ENCODE peak calls at places on chromosomes 3 and 15, in seven cellular contexts. One of them, this sample, is unnamed.

GRCh38 chr15:34650177-34650576 is 66.7 kb upstream of the GOLGA8B start:
- DNase-seq in OCI-LY7: no peak
- DNase-seq in aorta: no peak
- DNase-seq in epithelial cell of esophagus: peak
- DNase-seq in HCT116: no peak
- DNase-seq in neural progenitor cell: no peak
- DNase-seq in stomach: no peak
- DNase-seq in this sample: no peak

GRCh38 chr3:160006282-160007163 is 17.9 kb downstream of the IL12A start:
- DNase-seq in OCI-LY7: peak
- DNase-seq in aorta: no peak
- DNase-seq in epithelial cell of esophagus: peak
- DNase-seq in HCT116: peak
- DNase-seq in neural progenitor cell: peak
- DNase-seq in stomach: peak
- DNase-seq in this sample: no peak

GRCh38 chr15:73678498-73678897 is 5.7 kb upstream of the CD276 start:
- DNase-seq in OCI-LY7: no peak
- DNase-seq in aorta: no peak
- DNase-seq in epithelial cell of esophagus: no peak
- DNase-seq in HCT116: no peak
- DNase-seq in neural progenitor cell: no peak
- DNase-seq in stomach: no peak
- DNase-seq in this sample: no peak

GRCh38 chr3:187040637-187041361 is 98.5 kb downstream of the RPL39L start:
- DNase-seq in OCI-LY7: no peak
- DNase-seq in aorta: no peak
- DNase-seq in epithelial cell of esophagus: peak
- DNase-seq in HCT116: no peak
- DNase-seq in neural progenitor cell: no peak
- DNase-seq in stomach: no peak
- DNase-seq in this sample: no peak

GRCh38 chr3:43953375-43953774 is 262.6 kb downstream of the ABHD5 start:
- DNase-seq in OCI-LY7: no peak
- DNase-seq in aorta: no peak
- DNase-seq in epithelial cell of esophagus: no peak
- DNase-seq in HCT116: no peak
- DNase-seq in neural progenitor cell: no peak
- DNase-seq in stomach: no peak
- DNase-seq in this sample: no peak

GRCh38 chr15:64067564-64068030 is 21.3 kb upstream of the DAPK2 start:
- DNase-seq in OCI-LY7: peak
- DNase-seq in aorta: peak
- DNase-seq in epithelial cell of esophagus: peak
- DNase-seq in HCT116: no peak
- DNase-seq in neural progenitor cell: peak
- DNase-seq in stomach: peak
- DNase-seq in this sample: peak

GRCh38 chr3:167743799-167744198 is 8.3 kb downstream of the SERPINI1 start:
- DNase-seq in OCI-LY7: no peak
- DNase-seq in aorta: no peak
- DNase-seq in epithelial cell of esophagus: no peak
- DNase-seq in HCT116: no peak
- DNase-seq in neural progenitor cell: no peak
- DNase-seq in stomach: no peak
- DNase-seq in this sample: no peak

GRCh38 chr3:178593786-178594185 is 57.5 kb downstream of the KCNMB2 start:
- DNase-seq in OCI-LY7: no peak
- DNase-seq in aorta: no peak
- DNase-seq in epithelial cell of esophagus: no peak
- DNase-seq in HCT116: no peak
- DNase-seq in neural progenitor cell: no peak
- DNase-seq in stomach: no peak
- DNase-seq in this sample: no peak

GRCh38 chr15:83282859-83283812 is 1.3 kb downstream of the BNC1 start:
- DNase-seq in OCI-LY7: no peak
- DNase-seq in aorta: no peak
- DNase-seq in epithelial cell of esophagus: peak
- DNase-seq in HCT116: no peak
- DNase-seq in neural progenitor cell: peak
- DNase-seq in stomach: no peak
- DNase-seq in this sample: no peak

GRCh38 chr3:55608266-55608937 is 121.3 kb upstream of the WNT5A start:
- DNase-seq in OCI-LY7: no peak
- DNase-seq in aorta: no peak
- DNase-seq in epithelial cell of esophagus: no peak
- DNase-seq in HCT116: no peak
- DNase-seq in neural progenitor cell: no peak
- DNase-seq in stomach: no peak
- DNase-seq in this sample: no peak

GRCh38 chr3:153289334-153289808 is 127.3 kb downstream of the RAP2B start:
- DNase-seq in OCI-LY7: no peak
- DNase-seq in aorta: no peak
- DNase-seq in epithelial cell of esophagus: peak
- DNase-seq in HCT116: no peak
- DNase-seq in neural progenitor cell: no peak
- DNase-seq in stomach: no peak
- DNase-seq in this sample: no peak

GRCh38 chr3:98980915-98981596 is 79.6 kb upstream of the DCBLD2 start:
- DNase-seq in OCI-LY7: no peak
- DNase-seq in aorta: no peak
- DNase-seq in epithelial cell of esophagus: peak
- DNase-seq in HCT116: peak
- DNase-seq in neural progenitor cell: no peak
- DNase-seq in stomach: no peak
- DNase-seq in this sample: no peak

GRCh38 chr3:123656691-123657090 is 71.8 kb upstream of the HACD2 start:
- DNase-seq in OCI-LY7: peak
- DNase-seq in aorta: no peak
- DNase-seq in epithelial cell of esophagus: no peak
- DNase-seq in HCT116: no peak
- DNase-seq in neural progenitor cell: peak
- DNase-seq in stomach: no peak
- DNase-seq in this sample: no peak

GRCh38 chr3:46849686-46850467 is 13.4 kb downstream of the MYL3 start:
- DNase-seq in OCI-LY7: no peak
- DNase-seq in aorta: no peak
- DNase-seq in epithelial cell of esophagus: no peak
- DNase-seq in HCT116: no peak
- DNase-seq in neural progenitor cell: no peak
- DNase-seq in stomach: peak
- DNase-seq in this sample: no peak

GRCh38 chr3:17088017-17088416 is 203.3 kb downstream of the PLCL2 start:
- DNase-seq in OCI-LY7: no peak
- DNase-seq in aorta: no peak
- DNase-seq in epithelial cell of esophagus: no peak
- DNase-seq in HCT116: no peak
- DNase-seq in neural progenitor cell: no peak
- DNase-seq in stomach: no peak
- DNase-seq in this sample: no peak

GRCh38 chr3:95655363-95655986 is 1158.9 kb upstream of the EPHA6 start:
- DNase-seq in OCI-LY7: no peak
- DNase-seq in aorta: no peak
- DNase-seq in epithelial cell of esophagus: no peak
- DNase-seq in HCT116: no peak
- DNase-seq in neural progenitor cell: no peak
- DNase-seq in stomach: no peak
- DNase-seq in this sample: no peak

GRCh38 chr3:12125772-12126171 is 32.9 kb downstream of the TIMP4 start:
- DNase-seq in OCI-LY7: no peak
- DNase-seq in aorta: no peak
- DNase-seq in epithelial cell of esophagus: no peak
- DNase-seq in HCT116: no peak
- DNase-seq in neural progenitor cell: no peak
- DNase-seq in stomach: no peak
- DNase-seq in this sample: no peak

GRCh38 chr3:149199474-149199873 is 22.2 kb downstream of the CP start:
- DNase-seq in OCI-LY7: no peak
- DNase-seq in aorta: no peak
- DNase-seq in epithelial cell of esophagus: no peak
- DNase-seq in HCT116: no peak
- DNase-seq in neural progenitor cell: no peak
- DNase-seq in stomach: no peak
- DNase-seq in this sample: no peak

GRCh38 chr3:147509444-147509843 is 100.3 kb downstream of the ZIC1 start:
- DNase-seq in OCI-LY7: no peak
- DNase-seq in aorta: no peak
- DNase-seq in epithelial cell of esophagus: no peak
- DNase-seq in HCT116: no peak
- DNase-seq in neural progenitor cell: no peak
- DNase-seq in stomach: no peak
- DNase-seq in this sample: no peak

GRCh38 chr15:60667925-60668324 is 189.0 kb upstream of the ICE2 start:
- DNase-seq in OCI-LY7: no peak
- DNase-seq in aorta: no peak
- DNase-seq in epithelial cell of esophagus: no peak
- DNase-seq in HCT116: no peak
- DNase-seq in neural progenitor cell: no peak
- DNase-seq in stomach: no peak
- DNase-seq in this sample: no peak

GRCh38 chr15:69573815-69574472 is 121.3 kb downstream of the RPLP1 start:
- DNase-seq in OCI-LY7: no peak
- DNase-seq in aorta: no peak
- DNase-seq in epithelial cell of esophagus: peak
- DNase-seq in HCT116: no peak
- DNase-seq in neural progenitor cell: no peak
- DNase-seq in stomach: no peak
- DNase-seq in this sample: no peak

GRCh38 chr3:193870376-193871092 is 265.4 kb upstream of the HES1 start:
- DNase-seq in OCI-LY7: no peak
- DNase-seq in aorta: no peak
- DNase-seq in epithelial cell of esophagus: peak
- DNase-seq in HCT116: no peak
- DNase-seq in neural progenitor cell: no peak
- DNase-seq in stomach: no peak
- DNase-seq in this sample: no peak
- H3K4me3 ChIP-seq in OCI-LY7: no peak
- H3K4me3 ChIP-seq in aorta: no peak
- H3K4me3 ChIP-seq in epithelial cell of esophagus: no peak
- H3K4me3 ChIP-seq in HCT116: peak
- H3K4me3 ChIP-seq in neural progenitor cell: no peak
- H3K4me3 ChIP-seq in stomach: no peak
- H3K4me3 ChIP-seq in this sample: no peak

DNA sequence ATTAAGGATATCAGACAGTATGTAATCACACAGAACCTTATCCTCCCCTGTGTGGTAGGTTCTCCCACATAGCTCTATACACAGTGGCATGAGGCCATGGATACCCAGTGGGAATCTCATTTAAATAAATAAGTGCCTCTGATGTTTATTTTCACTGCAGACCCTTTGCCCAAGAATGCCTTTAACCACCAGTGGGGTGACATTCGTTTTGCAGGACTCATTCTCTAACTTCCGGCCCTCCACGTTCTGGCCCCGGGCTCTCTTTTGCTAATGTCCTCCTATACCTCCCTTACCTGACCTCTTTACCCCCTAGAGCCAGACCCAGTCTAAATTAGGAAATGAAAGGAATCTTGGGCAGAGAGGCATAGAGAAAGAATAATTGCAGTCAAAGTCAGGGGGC is 8.3 kb downstream of the CCDC80 start:
- DNase-seq in OCI-LY7: no peak
- DNase-seq in aorta: no peak
- DNase-seq in epithelial cell of esophagus: no peak
- DNase-seq in HCT116: no peak
- DNase-seq in neural progenitor cell: no peak
- DNase-seq in stomach: no peak
- DNase-seq in this sample: no peak
- H3K4me3 ChIP-seq in OCI-LY7: no peak
- H3K4me3 ChIP-seq in aorta: no peak
- H3K4me3 ChIP-seq in epithelial cell of esophagus: no peak
- H3K4me3 ChIP-seq in HCT116: no peak
- H3K4me3 ChIP-seq in neural progenitor cell: no peak
- H3K4me3 ChIP-seq in stomach: no peak
- H3K4me3 ChIP-seq in this sample: no peak

DNA sequence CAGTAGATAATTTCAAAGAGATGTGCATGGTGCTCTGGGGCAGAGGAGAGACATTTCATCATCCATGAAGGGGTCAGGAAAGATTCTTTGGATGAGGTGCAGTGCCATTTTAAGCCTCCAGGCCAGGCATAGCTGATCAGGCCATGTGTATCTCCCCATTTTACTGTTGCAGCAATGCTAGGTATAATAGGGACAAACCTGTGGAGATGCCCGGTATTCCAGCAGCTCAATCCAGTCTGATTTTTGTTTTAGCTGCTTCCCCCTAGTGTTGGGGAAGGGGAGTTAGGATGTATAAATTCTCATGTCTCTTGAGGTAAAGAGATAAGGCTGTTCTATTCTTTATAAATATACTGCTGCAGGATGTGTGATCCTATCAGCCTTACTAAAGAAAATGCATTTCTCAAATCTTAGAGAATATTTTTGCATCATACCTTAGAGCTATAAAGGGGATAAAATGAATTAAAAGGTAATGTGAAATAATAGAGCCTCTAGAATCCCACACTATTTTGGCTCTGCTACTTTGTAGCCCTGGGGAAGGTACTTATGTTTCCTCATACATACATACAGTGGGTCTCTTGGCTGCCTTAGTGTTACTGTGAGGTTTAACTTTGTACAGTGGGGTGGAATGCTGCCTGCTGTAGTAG is 5.2 kb downstream of the CDV3 start:
- DNase-seq in OCI-LY7: peak
- DNase-seq in aorta: no peak
- DNase-seq in epithelial cell of esophagus: peak
- DNase-seq in HCT116: peak
- DNase-seq in neural progenitor cell: peak
- DNase-seq in stomach: no peak
- DNase-seq in this sample: peak
- H3K4me3 ChIP-seq in OCI-LY7: peak
- H3K4me3 ChIP-seq in aorta: no peak
- H3K4me3 ChIP-seq in epithelial cell of esophagus: no peak
- H3K4me3 ChIP-seq in HCT116: no peak
- H3K4me3 ChIP-seq in neural progenitor cell: peak
- H3K4me3 ChIP-seq in stomach: no peak
- H3K4me3 ChIP-seq in this sample: no peak

GRCh38 chr3:69094467-69095205 is 9.9 kb downstream of the ARL6IP5 start:
- DNase-seq in OCI-LY7: no peak
- DNase-seq in aorta: no peak
- DNase-seq in epithelial cell of esophagus: no peak
- DNase-seq in HCT116: no peak
- DNase-seq in neural progenitor cell: no peak
- DNase-seq in stomach: no peak
- DNase-seq in this sample: no peak

GRCh38 chr3:69090021-69090420 is 5.3 kb downstream of the ARL6IP5 start:
- DNase-seq in OCI-LY7: no peak
- DNase-seq in aorta: no peak
- DNase-seq in epithelial cell of esophagus: peak
- DNase-seq in HCT116: no peak
- DNase-seq in neural progenitor cell: no peak
- DNase-seq in stomach: no peak
- DNase-seq in this sample: no peak

GRCh38 chr3:69095636-69096035 is 10.9 kb downstream of the ARL6IP5 start:
- DNase-seq in OCI-LY7: no peak
- DNase-seq in aorta: no peak
- DNase-seq in epithelial cell of esophagus: no peak
- DNase-seq in HCT116: no peak
- DNase-seq in neural progenitor cell: no peak
- DNase-seq in stomach: no peak
- DNase-seq in this sample: no peak

GRCh38 chr3:69091389-69092029 is 6.8 kb downstream of the ARL6IP5 start:
- DNase-seq in OCI-LY7: no peak
- DNase-seq in aorta: no peak
- DNase-seq in epithelial cell of esophagus: no peak
- DNase-seq in HCT116: no peak
- DNase-seq in neural progenitor cell: no peak
- DNase-seq in stomach: no peak
- DNase-seq in this sample: no peak

GRCh38 chr3:69092030-69092513 is 7.3 kb downstream of the ARL6IP5 start:
- DNase-seq in OCI-LY7: peak
- DNase-seq in aorta: no peak
- DNase-seq in epithelial cell of esophagus: no peak
- DNase-seq in HCT116: no peak
- DNase-seq in neural progenitor cell: peak
- DNase-seq in stomach: no peak
- DNase-seq in this sample: peak
- H3K4me3 ChIP-seq in OCI-LY7: peak
- H3K4me3 ChIP-seq in aorta: no peak
- H3K4me3 ChIP-seq in epithelial cell of esophagus: no peak
- H3K4me3 ChIP-seq in HCT116: no peak
- H3K4me3 ChIP-seq in neural progenitor cell: no peak
- H3K4me3 ChIP-seq in stomach: no peak
- H3K4me3 ChIP-seq in this sample: peak

This sample was measured in Jurkat, Clone E6-1.